ENCODE peak calls at places on chromosome X, in ten cellular contexts. Q is fibroblast of lung, P is OCI-LY7, F is H9, C is ovary, V is A549, O is mammary epithelial cell, G is heart left ventricle, D is stomach, K is thyroid gland. M is an unnamed sample.

GRCh38 chrX:79195027-79195426 is 50.5 kb downstream of the GPR174 start:
- DNase-seq in Q (no peak), P (no peak), F (no peak), C (no peak), V (no peak), O (no peak), G (no peak), D (no peak), K (no peak), M (no peak)

GRCh38 chrX:7083468-7084396 is 63.8 kb upstream of the STS start:
- DNase-seq in Q (peak), P (peak), F (no peak), C (no peak), V (no peak), O (peak), G (no peak), D (no peak), K (no peak), M (peak)

GRCh38 chrX:112851806-112852205 is 11.2 kb upstream of the AMOT start:
- DNase-seq in Q (peak), P (no peak), F (no peak), C (peak), V (no peak), O (peak), G (peak), D (no peak), K (peak), M (no peak)

GRCh38 chrX:68416592-68416991 is 16.7 kb downstream of the OPHN1 start:
- DNase-seq in Q (peak), P (no peak), F (no peak), C (no peak), V (no peak), O (peak), G (no peak), D (no peak), K (no peak), M (no peak)

GRCh38 chrX:155237719-155238118 is 21.5 kb downstream of the VBP1 start:
- DNase-seq in Q (no peak), P (no peak), F (no peak), C (no peak), V (no peak), O (no peak), G (no peak), D (no peak), K (no peak), M (no peak)

GRCh38 chrX:118872102-118872566 is 48.5 kb downstream of the ZCCHC12 start:
- DNase-seq in Q (no peak), P (no peak), F (no peak), C (no peak), V (no peak), O (peak), G (peak), D (peak), K (peak), M (no peak)

GRCh38 chrX:118254611-118255010 is 91.3 kb upstream of the WDR44 start:
- DNase-seq in Q (peak), P (peak), F (peak), C (peak), V (peak), O (peak), G (peak), D (peak), K (peak), M (peak)

GRCh38 chrX:10800776-10801175 is 180.4 kb upstream of the MID1 start:
- DNase-seq in Q (no peak), P (no peak), F (no peak), C (no peak), V (no peak), O (no peak), G (no peak), D (no peak), K (no peak), M (no peak)

GRCh38 chrX:104712515-104712914 is 146.5 kb downstream of the IL1RAPL2 start:
- DNase-seq in Q (no peak), P (peak), F (no peak), C (no peak), V (no peak), O (no peak), G (no peak), D (no peak), K (no peak), M (no peak)

GRCh38 chrX:125203737-125204578 is 115.7 kb upstream of the TEX13C start:
- DNase-seq in Q (peak), P (no peak), F (peak), C (no peak), V (no peak), O (peak), G (peak), D (no peak), K (peak), M (no peak)

GRCh38 chrX:155767101-155767878 is 113.9 kb upstream of the VAMP7 start:
- DNase-seq in Q (peak), P (no peak), F (peak), C (peak), V (peak), O (peak), G (peak), D (peak), K (peak), M (peak)

DNA sequence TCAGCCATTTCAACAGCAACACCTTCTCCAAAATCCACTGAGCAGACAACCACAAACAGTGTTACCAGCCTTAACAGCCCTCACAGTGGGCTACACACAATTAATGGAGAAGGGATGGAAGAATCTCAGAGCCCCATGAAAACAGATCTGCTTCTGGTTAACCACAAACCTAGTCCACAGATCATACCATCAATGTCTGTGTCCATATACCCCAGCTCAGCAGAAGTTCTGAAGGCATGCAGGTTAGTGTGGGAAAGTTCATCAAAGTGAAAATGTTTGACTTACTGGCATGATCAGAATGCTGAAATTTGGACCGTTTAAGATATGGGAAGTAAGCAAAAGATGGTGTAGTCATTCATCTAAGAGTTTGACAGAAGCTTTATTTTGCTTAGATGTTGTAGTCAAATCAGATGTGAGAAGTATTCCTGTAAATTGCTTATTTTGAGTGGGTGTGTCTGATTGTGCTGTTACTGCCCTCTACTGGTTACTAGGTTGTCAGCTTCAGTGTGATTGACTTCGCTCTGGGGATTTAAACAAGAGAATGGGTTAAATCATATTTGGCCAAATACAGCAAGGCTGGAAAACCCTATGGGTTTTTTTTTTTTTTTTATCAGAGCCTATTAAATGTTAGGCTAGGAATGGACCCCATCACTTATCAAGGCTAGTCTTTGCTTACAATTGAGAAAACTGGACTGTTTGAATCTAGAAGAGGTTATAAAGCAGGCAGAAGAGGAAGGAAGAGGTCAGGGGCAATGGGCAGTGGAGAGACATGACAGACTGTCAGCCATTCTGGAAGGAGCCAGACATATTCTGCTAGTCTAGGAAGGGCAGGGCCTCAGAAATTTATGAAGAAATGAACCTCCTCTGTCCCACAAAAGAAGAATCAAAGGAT is 130.3 kb downstream of the DIPK2B start:
- DNase-seq in Q (peak), P (peak), F (no peak), C (no peak), V (peak), O (peak), G (no peak), D (no peak), K (no peak), M (peak)
- TF ChIP-seq CTCF in Q (peak), P (peak), F (peak), C (no peak), V (peak), O (peak), G (peak), D (no peak), K (peak), M (peak)

GRCh38 chrX:40168183-40169015 is 70.6 kb upstream of the BCOR start:
- DNase-seq in Q (no peak), P (peak), F (peak), C (peak), V (no peak), O (no peak), G (no peak), D (no peak), K (no peak), M (no peak)

GRCh38 chrX:40166582-40166981 is 68.8 kb upstream of the BCOR start:
- DNase-seq in Q (no peak), P (peak), F (peak), C (peak), V (no peak), O (no peak), G (no peak), D (no peak), K (no peak), M (no peak)

GRCh38 chrX:40169193-40170086 is 71.7 kb upstream of the BCOR start:
- DNase-seq in Q (peak), P (peak), F (peak), C (peak), V (peak), O (no peak), G (peak), D (peak), K (peak), M (peak)

GRCh38 chrX:40165861-40166260 is 68.1 kb upstream of the BCOR start:
- DNase-seq in Q (no peak), P (no peak), F (no peak), C (no peak), V (no peak), O (no peak), G (no peak), D (no peak), K (no peak), M (no peak)

GRCh38 chrX:40167240-40168182 is 69.8 kb upstream of the BCOR start:
- DNase-seq in Q (no peak), P (peak), F (peak), C (peak), V (no peak), O (no peak), G (peak), D (no peak), K (no peak), M (no peak)
- H3K27ac ChIP-seq in Q (no peak), P (peak), F (no peak), C (peak), V (no peak), O (no peak), G (peak), D (no peak), K (no peak), M (no peak)

GRCh38 chrX:87299563-87300160 is 217.9 kb upstream of the KLHL4 start:
- DNase-seq in Q (peak), P (peak), F (no peak), C (no peak), V (no peak), O (peak), G (no peak), D (no peak), K (no peak), M (no peak)
- TF ChIP-seq CTCF in Q (peak), P (peak), F (peak), C (no peak), V (peak), O (peak), G (peak), D (no peak), K (no peak), M (peak)

GRCh38 chrX:63657821-63658220 is 127.2 kb downstream of the ARHGEF9 start:
- DNase-seq in Q (peak), P (no peak), F (no peak), C (no peak), V (no peak), O (peak), G (peak), D (no peak), K (no peak), M (peak)
- H3K27ac ChIP-seq in Q (peak), P (no peak), F (no peak), C (no peak), V (no peak), O (no peak), G (peak), D (no peak), K (no peak), M (peak)

DNA sequence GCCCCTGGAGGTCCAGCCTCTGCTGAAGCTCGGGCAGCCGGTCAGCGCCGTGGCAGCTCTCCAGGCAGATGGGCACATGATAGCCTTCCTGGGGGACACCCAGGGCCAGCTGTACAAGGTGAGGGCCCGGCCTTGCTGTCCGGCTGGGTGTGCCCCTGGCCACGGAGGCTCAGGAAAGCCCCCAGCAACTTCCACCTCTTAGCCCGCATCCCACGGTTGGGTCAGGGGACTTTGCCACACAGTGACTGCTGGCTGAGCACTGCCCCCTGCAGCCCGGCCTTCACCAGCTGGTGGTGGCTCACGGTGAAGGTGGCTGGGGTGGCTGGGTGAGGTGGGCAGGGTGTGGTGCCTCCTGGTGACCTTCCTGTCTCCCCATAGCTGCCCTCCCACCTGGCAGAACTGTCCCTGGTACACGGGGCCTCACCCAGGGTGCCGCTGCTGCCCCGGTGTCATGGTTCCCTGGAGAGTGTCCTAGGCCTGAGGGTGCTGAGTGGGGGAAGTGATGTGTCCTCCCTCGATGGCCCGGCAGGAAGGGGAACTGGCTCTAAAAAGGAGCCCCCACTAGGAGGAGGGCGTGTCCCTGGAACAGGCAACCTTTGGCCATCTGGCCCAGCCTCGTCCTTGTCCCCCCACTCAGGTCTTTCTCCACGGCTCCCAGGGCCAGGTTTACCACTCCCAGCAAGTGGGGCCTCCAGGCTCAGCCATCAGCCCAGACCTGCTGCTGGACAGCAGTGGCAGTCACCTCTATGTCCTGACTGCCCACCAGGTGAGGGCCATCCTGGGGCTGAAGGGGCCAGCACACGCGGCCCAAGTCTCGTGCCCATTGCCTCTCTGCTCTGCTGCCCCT is 4.5 kb downstream of the PLXNB3 start:
- DNase-seq in Q (no peak), P (no peak), F (peak), C (peak), V (no peak), O (no peak), G (no peak), D (no peak), K (no peak), M (no peak)
- TF ChIP-seq CTCF in Q (no peak), P (no peak), F (no peak), C (no peak), V (no peak), O (no peak), G (no peak), D (no peak), K (no peak), M (no peak)

GRCh38 chrX:40097101-40097491 is 662 bp downstream of the BCOR start:
- DNase-seq in Q (no peak), P (no peak), F (no peak), C (no peak), V (peak), O (no peak), G (no peak), D (no peak), K (peak), M (no peak)
- H3K27ac ChIP-seq in Q (no peak), P (peak), F (no peak), C (peak), V (peak), O (no peak), G (peak), D (peak), K (peak), M (peak)

GRCh38 chrX:48852857-48853256 is 17.4 kb upstream of the PCSK1N start:
- DNase-seq in Q (no peak), P (no peak), F (no peak), C (no peak), V (no peak), O (no peak), G (no peak), D (no peak), K (no peak), M (no peak)
- TF ChIP-seq CTCF in Q (no peak), P (no peak), F (no peak), C (no peak), V (no peak), O (no peak), G (no peak), D (no peak), K (no peak), M (no peak)

GRCh38 chrX:51496501-51497291 is at the start of gene NUDT11:
- DNase-seq in Q (peak), P (peak), F (peak), C (peak), V (peak), O (peak), G (peak), D (peak), K (peak), M (no peak)
- H3K27ac ChIP-seq in Q (peak), P (peak), F (no peak), C (peak), V (peak), O (peak), G (no peak), D (no peak), K (no peak), M (no peak)

GRCh38 chrX:81174286-81174685 is 27.4 kb downstream of the HMGN5 start:
- DNase-seq in Q (peak), P (peak), F (no peak), C (no peak), V (no peak), O (peak), G (no peak), D (no peak), K (no peak), M (no peak)
- TF ChIP-seq CTCF in Q (peak), P (peak), F (peak), C (no peak), V (peak), O (no peak), G (peak), D (no peak), K (no peak), M (no peak)

GRCh38 chrX:123087326-123087725 is 96.8 kb upstream of the GRIA3 start:
- DNase-seq in Q (peak), P (no peak), F (no peak), C (no peak), V (no peak), O (peak), G (no peak), D (no peak), K (no peak), M (peak)
- H3K27ac ChIP-seq in Q (no peak), P (no peak), F (no peak), C (no peak), V (peak), O (peak), G (no peak), D (no peak), K (no peak), M (no peak)